ENCODE peak calls at places on chromosomes 13 and 19, in five cellular contexts. X is DND-41, U is A549, I is breast epithelium, Q is K562. Y is an unnamed sample.

GRCh38 chr13:33785384-33785783 is 32.6 kb upstream of the RFC3 start:
- DNase-seq in X (no peak), U (no peak), I (no peak), Q (peak), Y (no peak)

GRCh38 chr19:44717603-44718002 is 18.7 kb downstream of the CEACAM16 start:
- DNase-seq in X (no peak), U (no peak), I (no peak), Q (no peak), Y (no peak)

GRCh38 chr19:53849237-53849676 is 18.4 kb upstream of the MYADM start:
- DNase-seq in X (no peak), U (no peak), I (no peak), Q (no peak), Y (peak)

GRCh38 chr13:88176231-88176630 is 505.1 kb downstream of the SLITRK5 start:
- DNase-seq in X (no peak), U (no peak), I (no peak), Q (no peak), Y (no peak)

GRCh38 chr19:15210323-15210774 is 9.6 kb upstream of the NOTCH3 start:
- DNase-seq in X (no peak), U (peak), I (no peak), Q (no peak), Y (peak)

GRCh38 chr13:48142437-48142836 is 47.5 kb upstream of the MED4 start:
- DNase-seq in X (no peak), U (no peak), I (no peak), Q (no peak), Y (no peak)

GRCh38 chr13:76667551-76667950 is 218.7 kb downstream of the KCTD12 start:
- DNase-seq in X (no peak), U (no peak), I (no peak), Q (no peak), Y (peak)

GRCh38 chr19:2477732-2478191 is 1.8 kb downstream of the GADD45B start:
- DNase-seq in X (peak), U (no peak), I (no peak), Q (no peak), Y (no peak)

GRCh38 chr13:28349371-28349770 is 145.6 kb downstream of the FLT1 start:
- DNase-seq in X (no peak), U (no peak), I (no peak), Q (no peak), Y (no peak)

GRCh38 chr13:28958018-28958417 is 137.9 kb downstream of the MTUS2 start:
- DNase-seq in X (no peak), U (no peak), I (no peak), Q (no peak), Y (no peak)

GRCh38 chr13:46479286-46479685 is 73.7 kb upstream of the LRCH1 start:
- DNase-seq in X (no peak), U (no peak), I (no peak), Q (no peak), Y (no peak)

GRCh38 chr19:33660426-33661160 is 38.8 kb downstream of the CHST8 start:
- DNase-seq in X (no peak), U (no peak), I (no peak), Q (no peak), Y (no peak)

GRCh38 chr19:51070334-51070886 is 5.5 kb upstream of the KLK13 start:
- DNase-seq in X (no peak), U (no peak), I (no peak), Q (no peak), Y (no peak)

GRCh38 chr19:47227347-47228167 is 3.4 kb downstream of the BBC3 start:
- DNase-seq in X (no peak), U (peak), I (peak), Q (peak), Y (peak)

GRCh38 chr19:571127-571974 is 1.0 kb upstream of the BSG start:
- DNase-seq in X (peak), U (no peak), I (peak), Q (peak), Y (no peak)

GRCh38 chr19:14519860-14520407 is 1.7 kb upstream of the DNAJB1 start:
- DNase-seq in X (no peak), U (no peak), I (no peak), Q (no peak), Y (peak)

GRCh38 chr19:43524922-43525835 is 1.8 kb downstream of the ETHE1 start:
- DNase-seq in X (no peak), U (peak), I (peak), Q (peak), Y (no peak)

GRCh38 chr19:14686411-14686810 is 3.4 kb upstream of the ZNF333 start:
- DNase-seq in X (peak), U (no peak), I (no peak), Q (no peak), Y (no peak)

GRCh38 chr13:90696656-90697055 is 650.8 kb upstream of the MIR17HG start:
- DNase-seq in X (no peak), U (no peak), I (no peak), Q (no peak), Y (no peak)

GRCh38 chr19:6970478-6970877 is 50.8 kb downstream of the MBD3L2B start:
- DNase-seq in X (peak), U (no peak), I (no peak), Q (peak), Y (no peak)

GRCh38 chr19:2412449-2412848 is 14.9 kb downstream of the TIMM13 start:
- DNase-seq in X (no peak), U (no peak), I (no peak), Q (peak), Y (no peak)

GRCh38 chr13:111904701-111905608 is 162.0 kb upstream of the SOX1 start:
- DNase-seq in X (no peak), U (no peak), I (no peak), Q (peak), Y (no peak)

GRCh38 chr13:74145249-74145970 is 11.2 kb upstream of the KLF12 start:
- DNase-seq in X (no peak), U (no peak), I (no peak), Q (no peak), Y (no peak)

GRCh38 chr19:38702278-38702677 is 42.0 kb downstream of the CAPN12 start:
- DNase-seq in X (no peak), U (no peak), I (no peak), Q (no peak), Y (no peak)

GRCh38 chr13:36297259-36297599 is 385 bp downstream of the CCDC169 start:
- DNase-seq in X (no peak), U (peak), I (no peak), Q (peak), Y (no peak)

GRCh38 chr19:15526408-15526807 is 18.1 kb downstream of the CYP4F22 start:
- DNase-seq in X (no peak), U (no peak), I (no peak), Q (no peak), Y (no peak)

GRCh38 chr13:35475960-35476943 is at the start of gene MAB21L1:
- DNase-seq in X (no peak), U (no peak), I (peak), Q (no peak), Y (no peak)

GRCh38 chr19:8209965-8210659 is 942 bp downstream of the CERS4 start:
- DNase-seq in X (no peak), U (no peak), I (no peak), Q (no peak), Y (no peak)

GRCh38 chr13:99432637-99433542 is 68.4 kb upstream of the TM9SF2 start:
- DNase-seq in X (peak), U (peak), I (peak), Q (peak), Y (peak)

GRCh38 chr13:49071341-49071937 is 95.7 kb downstream of the FNDC3A start:
- DNase-seq in X (no peak), U (no peak), I (no peak), Q (no peak), Y (no peak)

GRCh38 chr13:98433654-98434053 is 143.3 kb downstream of the STK24 start:
- DNase-seq in X (no peak), U (no peak), I (no peak), Q (no peak), Y (no peak)

GRCh38 chr19:17205237-17206140 is 9.7 kb upstream of the USE1 start:
- DNase-seq in X (peak), U (peak), I (peak), Q (peak), Y (no peak)

GRCh38 chr13:110006304-110006703 is 219.9 kb upstream of the IRS2 start:
- DNase-seq in X (no peak), U (no peak), I (peak), Q (no peak), Y (no peak)

GRCh38 chr19:55172741-55173140 is 6.3 kb upstream of the DNAAF3 start:
- DNase-seq in X (no peak), U (no peak), I (no peak), Q (no peak), Y (no peak)
- H3K4me3 ChIP-seq in X (no peak), U (peak), I (peak), Q (no peak), Y (peak)

GRCh38 chr13:51942189-51942588 is 69.1 kb downstream of the ATP7B start:
- DNase-seq in X (no peak), U (no peak), I (no peak), Q (no peak), Y (no peak)
- H3K4me3 ChIP-seq in X (no peak), U (no peak), I (no peak), Q (no peak), Y (no peak)

DNA sequence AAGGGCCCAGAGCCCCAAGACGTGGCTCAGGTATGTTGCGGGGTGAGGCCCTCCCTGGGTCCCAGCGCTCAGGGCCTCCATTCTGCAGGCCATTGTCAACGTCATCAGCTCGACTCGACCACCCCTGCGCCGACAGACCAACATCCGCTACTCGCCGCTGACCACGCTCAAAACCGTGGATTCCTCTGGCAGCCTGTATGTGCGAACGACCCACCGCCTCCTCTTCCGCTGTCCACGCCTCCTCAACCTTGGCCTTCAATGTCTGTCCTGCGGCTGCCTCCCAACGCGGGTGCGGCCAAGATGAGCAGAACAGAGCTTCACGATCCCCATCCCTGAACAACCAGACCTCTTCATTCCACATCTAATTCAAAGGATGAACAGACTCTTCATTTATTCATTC is 8.2 kb downstream of the RDH8 start:
- DNase-seq in X (no peak), U (no peak), I (no peak), Q (no peak), Y (no peak)
- H3K4me3 ChIP-seq in X (no peak), U (no peak), I (no peak), Q (no peak), Y (no peak)

GRCh38 chr19:58278156-58279041 is at the start of gene ZNF8:
- DNase-seq in X (peak), U (peak), I (peak), Q (peak), Y (peak)

GRCh38 chr19:58277748-58278147 is 1.0 kb upstream of the ZNF8 start:
- DNase-seq in X (no peak), U (no peak), I (no peak), Q (no peak), Y (no peak)

GRCh38 chr19:58277197-58277596 is 1.6 kb upstream of the ZNF8 start:
- DNase-seq in X (no peak), U (no peak), I (no peak), Q (no peak), Y (no peak)

GRCh38 chr19:58279925-58280316 is 1.2 kb downstream of the ZNF8 start:
- DNase-seq in X (no peak), U (no peak), I (no peak), Q (no peak), Y (no peak)

DNA sequence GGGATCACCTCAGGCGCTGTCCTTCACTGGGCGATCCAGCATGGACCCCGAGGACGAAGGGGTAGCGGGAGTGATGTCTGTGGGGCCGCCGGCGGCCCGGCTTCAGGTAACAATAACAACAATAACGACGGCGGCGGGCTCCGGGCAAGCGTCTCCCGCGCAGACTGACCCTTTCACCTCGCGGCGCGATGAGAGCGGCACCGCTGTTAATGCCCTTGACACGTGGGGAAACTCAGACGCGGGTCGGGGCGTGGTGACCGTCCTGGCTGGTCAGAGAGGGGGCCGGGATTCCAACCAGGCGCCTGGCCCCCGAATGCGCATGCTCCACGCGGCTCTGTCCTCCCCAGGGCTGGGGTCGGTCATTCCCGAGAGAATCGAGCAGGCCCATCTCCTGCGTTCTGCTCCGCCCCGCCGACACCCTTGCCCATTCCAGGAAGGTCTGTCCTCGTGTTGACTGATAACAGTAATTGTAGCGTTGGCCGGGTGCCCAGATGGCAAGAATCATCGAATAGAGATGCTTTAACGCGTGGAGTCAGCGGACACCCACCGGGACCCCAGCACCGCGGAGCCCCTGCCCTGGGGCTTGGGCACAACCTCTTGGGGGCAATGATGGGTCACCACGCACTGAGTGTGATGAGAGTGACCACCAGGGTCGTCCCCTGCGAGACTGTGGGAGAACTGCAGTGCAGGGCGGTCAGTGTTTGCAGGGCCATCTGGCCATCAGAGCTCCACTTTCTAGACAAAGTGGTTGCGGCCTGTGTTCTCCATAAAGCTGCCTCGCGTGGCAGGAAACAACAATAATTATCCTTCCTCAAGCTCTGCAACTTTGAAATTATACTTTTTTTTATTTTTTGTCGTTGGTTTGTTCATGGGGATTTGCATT is 528 bp downstream of the ZNF8 start:
- DNase-seq in X (peak), U (peak), I (peak), Q (peak), Y (peak)
- H3K4me3 ChIP-seq in X (peak), U (peak), I (peak), Q (peak), Y (peak)